ENCODE peak calls at places on chromosomes 12 and 14, in seven cellular contexts. C is choroid plexus epithelial cell, D is heart left ventricle, B is fibroblast of lung, N is stomach, Y is OCI-LY7, P is AG04450. G is an unnamed sample.

GRCh38 chr12:90335561-90335960 is 619.4 kb downstream of the CCER1 start:
- DNase-seq in D (no peak), C (peak), N (no peak), B (peak), P (no peak), Y (no peak), G (no peak)

GRCh38 chr14:61489932-61490331 is 168.6 kb downstream of the PRKCH start:
- DNase-seq in Y (no peak), N (no peak), P (no peak), C (no peak), B (peak), D (no peak), G (peak)

GRCh38 chr14:30521899-30522736 is 36.8 kb upstream of the G2E3 start:
- DNase-seq in P (no peak), B (peak), C (peak), N (no peak), D (no peak), Y (peak), G (no peak)

GRCh38 chr12:3135522-3136461 is 58.6 kb downstream of the TSPAN9 start:
- DNase-seq in Y (peak), C (peak), B (peak), N (no peak), P (peak), D (peak), G (peak)

GRCh38 chr12:49847161-49847560 is 4.3 kb upstream of the BCDIN3D start:
- DNase-seq in D (no peak), B (no peak), N (no peak), P (no peak), Y (peak), C (no peak), G (no peak)

GRCh38 chr12:116508145-116509121 is 50.7 kb upstream of the MAP1LC3B2 start:
- DNase-seq in Y (no peak), D (peak), B (peak), P (no peak), N (no peak), C (no peak), G (no peak)

GRCh38 chr14:68458840-68459469 is 333.9 kb downstream of the ZFP36L1 start:
- DNase-seq in D (peak), B (peak), Y (no peak), P (no peak), N (peak), C (peak), G (peak)

GRCh38 chr12:61956545-61956944 is 303.7 kb upstream of the USP15 start:
- DNase-seq in P (no peak), Y (no peak), B (no peak), C (no peak), N (no peak), D (no peak), G (no peak)

GRCh38 chr12:123523518-123523917 is 10.0 kb downstream of the RILPL1 start:
- DNase-seq in B (no peak), N (no peak), Y (no peak), C (no peak), P (no peak), D (no peak), G (no peak)

GRCh38 chr14:20734079-20734806 is 11.4 kb upstream of the EDDM3A start:
- DNase-seq in C (no peak), Y (no peak), N (no peak), D (no peak), P (no peak), B (no peak), G (no peak)

GRCh38 chr12:6038160-6038559 is 86.3 kb downstream of the VWF start:
- DNase-seq in N (peak), B (peak), Y (peak), C (peak), P (no peak), D (no peak), G (peak)

GRCh38 chr12:57496822-57497221 is 9.0 kb downstream of the MARS1 start:
- DNase-seq in N (no peak), C (no peak), Y (no peak), B (no peak), P (no peak), D (no peak), G (no peak)

GRCh38 chr12:62581288-62582064 is 114.8 kb downstream of the MON2 start:
- DNase-seq in B (peak), Y (peak), C (peak), D (peak), N (no peak), P (peak), G (no peak)

GRCh38 chr12:77736219-77736965 is 94.3 kb upstream of the NAV3 start:
- DNase-seq in D (no peak), N (no peak), B (no peak), P (no peak), C (no peak), Y (no peak), G (no peak)

GRCh38 chr14:102195446-102195845 is 55.7 kb downstream of the WDR20 start:
- DNase-seq in D (no peak), N (no peak), B (no peak), C (no peak), P (no peak), Y (no peak), G (no peak)

GRCh38 chr14:58665773-58666500 is 28.2 kb downstream of the DACT1 start:
- DNase-seq in N (no peak), Y (no peak), B (peak), C (no peak), P (no peak), D (no peak), G (no peak)

GRCh38 chr12:121968880-121969279 is 50.5 kb downstream of the CFAP251 start:
- DNase-seq in Y (no peak), D (peak), N (no peak), C (no peak), B (no peak), P (no peak), G (no peak)

GRCh38 chr12:69068431-69068830 is 135.5 kb upstream of the CPM start:
- DNase-seq in P (no peak), N (peak), D (no peak), B (peak), C (no peak), Y (no peak), G (no peak)

GRCh38 chr14:21825147-21825743 is 151.6 kb upstream of the OR4E1 start:
- DNase-seq in C (peak), B (no peak), Y (peak), P (no peak), D (no peak), N (no peak), G (no peak)

GRCh38 chr12:46414591-46415268 is 42.2 kb upstream of the SLC38A2 start:
- DNase-seq in N (no peak), Y (no peak), C (no peak), P (no peak), B (no peak), D (no peak), G (no peak)

GRCh38 chr14:76203086-76204001 is 51.6 kb downstream of the GPATCH2L start:
- DNase-seq in B (peak), N (no peak), D (peak), C (peak), P (peak), Y (no peak), G (peak)

GRCh38 chr12:8860165-8860961 is 37.9 kb downstream of the A2ML1 start:
- DNase-seq in P (no peak), Y (peak), D (no peak), B (peak), N (peak), C (peak), G (peak)

GRCh38 chr12:2963154-2963759 is 4.1 kb downstream of the TEAD4 start:
- DNase-seq in D (peak), Y (no peak), B (no peak), C (no peak), N (no peak), P (no peak), G (peak)

GRCh38 chr14:74465335-74465734 is 27.8 kb downstream of the NPC2 start:
- DNase-seq in P (no peak), B (no peak), C (no peak), Y (no peak), D (no peak), N (no peak), G (no peak)
- TF ChIP-seq CTCF in P (no peak), B (no peak), C (no peak), Y (no peak), D (no peak), N (no peak), G (no peak)

GRCh38 chr12:85441740-85442139 is 161.7 kb downstream of the ALX1 start:
- DNase-seq in D (no peak), P (no peak), Y (no peak), B (peak), N (no peak), C (peak), G (no peak)
- TF ChIP-seq CTCF in D (no peak), P (peak), Y (peak), B (no peak), N (no peak), C (peak), G (no peak)

DNA sequence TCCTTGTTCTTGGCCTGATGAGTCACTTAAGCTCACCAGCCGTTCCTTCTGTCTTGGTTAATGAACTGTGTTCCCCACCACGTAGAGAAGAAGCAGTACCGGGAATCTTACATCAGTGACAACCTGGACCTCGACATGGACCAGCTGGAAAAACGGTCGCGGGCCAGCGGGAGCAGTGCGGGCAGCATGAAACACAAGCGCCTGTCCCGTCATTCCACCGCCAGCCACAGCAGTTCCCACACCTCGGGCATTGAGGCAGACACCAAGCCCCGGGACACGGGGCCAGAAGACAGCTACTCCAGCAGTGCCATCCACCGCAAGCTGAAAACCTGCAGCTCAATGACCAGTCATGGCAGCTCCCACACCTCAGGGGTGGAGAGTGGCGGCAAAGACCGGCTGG is 68.3 kb downstream of the FRMD6 start:
- DNase-seq in N (no peak), P (no peak), D (no peak), C (no peak), Y (no peak), B (no peak), G (no peak)
- TF ChIP-seq CTCF in N (no peak), P (no peak), D (no peak), C (no peak), Y (no peak), B (no peak), G (no peak)

GRCh38 chr14:106115401-106115800 is 589.0 kb downstream of the TMEM121 start:
- DNase-seq in D (no peak), Y (no peak), P (no peak), B (no peak), C (no peak), N (no peak), G (no peak)
- TF ChIP-seq CTCF in D (no peak), Y (no peak), P (no peak), B (no peak), C (no peak), N (no peak), G (no peak)